ENCODE peak calls at places on chromosome 22, in nine cellular contexts. E is GOT3; U is lower lobe of right lung; H is NCI-H2029; O is stromal cell of bone marrow; P is MV-4-11; I is stimulated activated CD4-positive, alpha-beta T cell treated with anti-CD3 and anti-CD28 coated beads, TNF-alpha, amount 100 ng/mL, for 1 hour; D is HTR-8/SVneo; Y is iris pigment epithelial cell. A is an unnamed sample.

GRCh38 chr22:39028281-39028680 is 7.4 kb downstream of the APOBEC3D start:
- DNase-seq in E (no peak), I (no peak), O (no peak), P (no peak), D (no peak), H (no peak), Y (peak), U (no peak), A (no peak)

GRCh38 chr22:22745225-22746060 is 101.0 kb downstream of the GGTLC2 start:
- DNase-seq in D (peak), U (no peak), P (peak), Y (peak), H (peak), O (no peak), E (no peak), I (no peak), A (peak)

GRCh38 chr22:30223303-30223702 is 23.3 kb downstream of the LIF start:
- DNase-seq in U (no peak), I (no peak), E (no peak), O (no peak), Y (no peak), D (no peak), H (no peak), P (no peak), A (no peak)

GRCh38 chr22:46416537-46417267 is 81.2 kb downstream of the TRMU start:
- DNase-seq in E (no peak), Y (peak), U (no peak), I (no peak), O (no peak), H (no peak), D (no peak), P (no peak), A (no peak)

GRCh38 chr22:32311551-32312071 is 46.1 kb upstream of the RFPL3 start:
- DNase-seq in D (no peak), I (no peak), H (no peak), P (no peak), U (no peak), O (no peak), Y (no peak), E (no peak), A (no peak)

GRCh38 chr22:44758354-44758969 is 6.1 kb downstream of the ARHGAP8 start:
- DNase-seq in U (no peak), P (no peak), E (no peak), D (peak), H (peak), O (peak), I (no peak), Y (peak), A (peak)

GRCh38 chr22:46547883-46548244 is 10.4 kb upstream of the CELSR1 start:
- DNase-seq in O (peak), H (no peak), P (peak), D (no peak), U (peak), E (no peak), Y (peak), I (no peak), A (peak)

GRCh38 chr22:47032091-47032943 is 269.9 kb downstream of the TBC1D22A start:
- DNase-seq in U (peak), Y (no peak), P (no peak), I (no peak), H (no peak), E (no peak), D (no peak), O (no peak), A (no peak)

GRCh38 chr22:40203568-40203967 is 25.8 kb downstream of the TNRC6B start:
- DNase-seq in P (no peak), Y (no peak), I (no peak), E (no peak), U (no peak), H (peak), D (no peak), O (no peak), A (no peak)

GRCh38 chr22:19797086-19797485 is 36.5 kb downstream of the TBX1 start:
- DNase-seq in I (no peak), Y (no peak), E (no peak), H (no peak), P (no peak), D (no peak), O (no peak), U (peak), A (no peak)

GRCh38 chr22:46580940-46581579 is 39.1 kb upstream of the GRAMD4 start:
- DNase-seq in Y (no peak), P (no peak), U (peak), O (no peak), I (no peak), H (no peak), D (no peak), E (no peak), A (no peak)

GRCh38 chr22:21816787-21817496 is 50.5 kb downstream of the MAPK1 start:
- DNase-seq in P (peak), U (no peak), D (peak), E (no peak), O (peak), I (no peak), Y (peak), H (peak), A (peak)

GRCh38 chr22:24059121-24059520 is 48.0 kb downstream of the CABIN1 start:
- DNase-seq in P (no peak), D (no peak), I (no peak), Y (peak), E (no peak), U (no peak), H (no peak), O (peak), A (peak)

GRCh38 chr22:50200333-50201190 is at the start of gene SELENOO:
- DNase-seq in I (peak), U (peak), P (peak), E (peak), D (peak), H (peak), Y (peak), O (peak), A (peak)

GRCh38 chr22:44802071-44802700 is 49.8 kb downstream of the ARHGAP8 start:
- DNase-seq in P (no peak), D (no peak), E (no peak), H (no peak), O (no peak), I (no peak), U (no peak), Y (no peak), A (no peak)

GRCh38 chr22:36946436-36947158 is 33.2 kb downstream of the CSF2RB start:
- DNase-seq in O (peak), D (no peak), I (no peak), H (no peak), U (no peak), Y (no peak), E (no peak), P (peak), A (peak)

GRCh38 chr22:49726701-49727101 is 101.0 kb downstream of the BRD1 start:
- DNase-seq in D (no peak), Y (no peak), P (no peak), O (no peak), U (no peak), H (no peak), E (no peak), I (no peak), A (no peak)

GRCh38 chr22:50519151-50519550 is 6.2 kb downstream of the SCO2 start:
- DNase-seq in Y (no peak), D (no peak), H (no peak), U (no peak), E (no peak), I (no peak), O (no peak), P (no peak), A (no peak)

GRCh38 chr22:50061141-50061823 is 3.2 kb upstream of the TTLL8 start:
- DNase-seq in E (no peak), D (no peak), P (no peak), Y (no peak), O (no peak), H (no peak), U (no peak), I (no peak), A (no peak)

GRCh38 chr22:20396639-20397038 is 2.7 kb downstream of the ZNF74 start:
- DNase-seq in E (no peak), Y (peak), H (no peak), D (no peak), P (no peak), I (no peak), O (peak), U (no peak), A (peak)

GRCh38 chr22:32720924-32721323 is 80.6 kb upstream of the TIMP3 start:
- DNase-seq in P (no peak), D (no peak), O (no peak), Y (peak), H (no peak), I (no peak), U (no peak), E (no peak), A (peak)